ENCODE peak calls at places on chromosomes 6 and 20, in four cellular contexts. One of them, this sample, is unnamed.

GRCh38 chr6:29827579-29828470 is at the start of gene HLA-G:
- DNase-seq in globus pallidus: no peak
- DNase-seq in NCI-H1694: no peak
- DNase-seq in GOT3: no peak
- DNase-seq in this sample: no peak

GRCh38 chr6:32082951-32083350 is 26.2 kb downstream of the TNXB start:
- DNase-seq in GOT3: no peak
- DNase-seq in globus pallidus: no peak
- DNase-seq in NCI-H1694: no peak
- DNase-seq in this sample: peak

GRCh38 chr20:19552144-19552895 is 205.7 kb upstream of the RIN2 start:
- DNase-seq in NCI-H1694: no peak
- DNase-seq in globus pallidus: peak
- DNase-seq in GOT3: no peak
- DNase-seq in this sample: no peak

GRCh38 chr6:80789912-80790635 is 683.6 kb downstream of the BCKDHB start:
- DNase-seq in NCI-H1694: no peak
- DNase-seq in globus pallidus: no peak
- DNase-seq in GOT3: no peak
- DNase-seq in this sample: peak

GRCh38 chr20:36861875-36862801 is 13.8 kb upstream of the TLDC2 start:
- DNase-seq in globus pallidus: peak
- DNase-seq in NCI-H1694: peak
- DNase-seq in GOT3: peak
- DNase-seq in this sample: peak

GRCh38 chr6:109612268-109612667 is 78.7 kb downstream of the AK9 start:
- DNase-seq in NCI-H1694: no peak
- DNase-seq in GOT3: no peak
- DNase-seq in globus pallidus: no peak
- DNase-seq in this sample: no peak

GRCh38 chr20:39784693-39785092 is 822.5 kb downstream of the DHX35 start:
- DNase-seq in globus pallidus: no peak
- DNase-seq in GOT3: no peak
- DNase-seq in NCI-H1694: no peak
- DNase-seq in this sample: no peak

GRCh38 chr6:108752733-108753392 is 95.4 kb upstream of the ARMC2 start:
- DNase-seq in globus pallidus: no peak
- DNase-seq in NCI-H1694: peak
- DNase-seq in GOT3: no peak
- DNase-seq in this sample: no peak

GRCh38 chr6:106609699-106610098 is 19.6 kb downstream of the RTN4IP1 start:
- DNase-seq in NCI-H1694: no peak
- DNase-seq in globus pallidus: no peak
- DNase-seq in GOT3: no peak
- DNase-seq in this sample: peak

GRCh38 chr6:14366880-14367279 is 249.3 kb downstream of the CD83 start:
- DNase-seq in globus pallidus: no peak
- DNase-seq in GOT3: no peak
- DNase-seq in NCI-H1694: no peak
- DNase-seq in this sample: no peak

GRCh38 chr6:167896648-167897047 is 69.9 kb downstream of the AFDN start:
- DNase-seq in NCI-H1694: no peak
- DNase-seq in globus pallidus: no peak
- DNase-seq in GOT3: no peak
- DNase-seq in this sample: no peak

GRCh38 chr6:5422321-5422915 is 161.1 kb downstream of the FARS2 start:
- DNase-seq in NCI-H1694: peak
- DNase-seq in globus pallidus: no peak
- DNase-seq in GOT3: no peak
- DNase-seq in this sample: peak

GRCh38 chr6:71197770-71198169 is 90.8 kb upstream of the OGFRL1 start:
- DNase-seq in NCI-H1694: no peak
- DNase-seq in GOT3: no peak
- DNase-seq in globus pallidus: no peak
- DNase-seq in this sample: peak

GRCh38 chr20:61900376-61901293 is 165.0 kb downstream of the TAF4 start:
- DNase-seq in globus pallidus: no peak
- DNase-seq in GOT3: no peak
- DNase-seq in NCI-H1694: no peak
- DNase-seq in this sample: no peak

GRCh38 chr20:257419-257818 is at the start of gene DEFB132:
- DNase-seq in NCI-H1694: no peak
- DNase-seq in globus pallidus: no peak
- DNase-seq in GOT3: no peak
- DNase-seq in this sample: no peak

GRCh38 chr20:17662333-17663039 is 19.6 kb downstream of the RRBP1 start:
- DNase-seq in globus pallidus: no peak
- DNase-seq in GOT3: peak
- DNase-seq in NCI-H1694: no peak
- DNase-seq in this sample: peak